ENCODE peak calls at places on chromosome 18, in six cellular contexts. F is fibroblast of lung, H is cardiac muscle cell, P is right atrium auricular region, I is esophagus squamous epithelium, Y is A549. N is an unnamed sample.

GRCh38 chr18:49011291-49011746 is 60.6 kb upstream of the SMAD7 start:
- DNase-seq in F (no peak), H (no peak), P (no peak), I (no peak), Y (no peak), N (peak)

GRCh38 chr18:22385718-22386117 is 32.0 kb downstream of the CTAGE1 start:
- DNase-seq in F (peak), H (peak), P (no peak), I (no peak), Y (no peak), N (no peak)

GRCh38 chr18:34023471-34023870 is 201.2 kb downstream of the NOL4 start:
- DNase-seq in F (peak), H (no peak), P (no peak), I (no peak), Y (no peak), N (no peak)

GRCh38 chr18:51537487-51537886 is 340.0 kb upstream of the MEX3C start:
- DNase-seq in F (peak), H (peak), P (no peak), I (no peak), Y (peak), N (peak)

GRCh38 chr18:70620837-70621612 is 332.2 kb downstream of the SOCS6 start:
- DNase-seq in F (no peak), H (no peak), P (no peak), I (no peak), Y (no peak), N (no peak)

GRCh38 chr18:48949606-48950535 is 894 bp downstream of the SMAD7 start:
- DNase-seq in F (no peak), H (peak), P (no peak), I (no peak), Y (peak), N (peak)

GRCh38 chr18:58024139-58024538 is 19.9 kb upstream of the NEDD4L start:
- DNase-seq in F (no peak), H (no peak), P (no peak), I (no peak), Y (no peak), N (no peak)

GRCh38 chr18:78781601-78781960 is 198.0 kb upstream of the SALL3 start:
- DNase-seq in F (no peak), H (no peak), P (no peak), I (no peak), Y (no peak), N (no peak)

GRCh38 chr18:9066817-9067306 is 35.6 kb upstream of the NDUFV2 start:
- DNase-seq in F (no peak), H (no peak), P (no peak), I (no peak), Y (no peak), N (no peak)

GRCh38 chr18:31161757-31162418 is 768 bp downstream of the DSC1 start:
- DNase-seq in F (peak), H (peak), P (no peak), I (no peak), Y (no peak), N (no peak)

GRCh38 chr18:31162825-31163435 is at the start of gene DSC1:
- DNase-seq in F (no peak), H (no peak), P (no peak), I (no peak), Y (no peak), N (no peak)

GRCh38 chr18:31156831-31157763 is 5.6 kb downstream of the DSC1 start:
- DNase-seq in F (no peak), H (peak), P (no peak), I (no peak), Y (no peak), N (no peak)

GRCh38 chr18:31162419-31162793 is 250 bp downstream of the DSC1 start:
- DNase-seq in F (no peak), H (no peak), P (no peak), I (no peak), Y (no peak), N (no peak)
- H3K4me3 ChIP-seq in F (no peak), H (no peak), P (no peak), I (no peak), Y (no peak), N (no peak)

GRCh38 chr18:23701544-23702064 is 12.4 kb downstream of the LAMA3 start:
- DNase-seq in F (no peak), H (no peak), P (no peak), I (no peak), Y (no peak), N (no peak)
- H3K4me3 ChIP-seq in F (no peak), H (no peak), P (no peak), I (no peak), Y (no peak), N (no peak)

GRCh38 chr18:12335503-12335902 is 27.5 kb downstream of the TUBB6 start:
- DNase-seq in F (no peak), H (no peak), P (no peak), I (no peak), Y (no peak), N (no peak)
- H3K4me3 ChIP-seq in F (no peak), H (no peak), P (no peak), I (no peak), Y (no peak), N (no peak)

GRCh38 chr18:11077548-11078187 is 71.7 kb downstream of the PIEZO2 start:
- DNase-seq in F (no peak), H (no peak), P (no peak), I (no peak), Y (no peak), N (no peak)

GRCh38 chr18:11072632-11073031 is 76.7 kb downstream of the PIEZO2 start:
- DNase-seq in F (no peak), H (no peak), P (no peak), I (no peak), Y (no peak), N (no peak)

GRCh38 chr18:11071300-11071699 is 78.1 kb downstream of the PIEZO2 start:
- DNase-seq in F (no peak), H (no peak), P (no peak), I (no peak), Y (no peak), N (no peak)

GRCh38 chr18:11078491-11078890 is 70.9 kb downstream of the PIEZO2 start:
- DNase-seq in F (peak), H (peak), P (no peak), I (no peak), Y (no peak), N (no peak)

GRCh38 chr18:11074879-11075278 is 74.5 kb downstream of the PIEZO2 start:
- DNase-seq in F (no peak), H (no peak), P (no peak), I (no peak), Y (no peak), N (no peak)
- H3K4me3 ChIP-seq in F (no peak), H (no peak), P (no peak), I (no peak), Y (no peak), N (no peak)

N was measured in body of pancreas.